ENCODE peak calls at places on chromosomes 4 and X, in seven cellular contexts. N is NCI-H1092; F is astrocyte of the hippocampus; A is ecto neural progenitor cell; M is nephron progenitor cell; E is activated CD8-positive, alpha-beta memory T cell treated with anti-CD3 and anti-CD28 coated beads for 1 hour; Q is stimulated activated CD8-positive, alpha-beta memory T cell treated with anti-CD3 and anti-CD28 coated beads, Interleukin-2, amount 100 ng/mL, for 48 hours. D is an unnamed sample.

GRCh38 chr4:48197643-48198237 is 63.7 kb upstream of the TXK start:
- DNase-seq in Q (no peak), N (no peak), A (no peak), E (no peak), F (no peak), M (no peak), D (no peak)

GRCh38 chrX:101287402-101287801 is 3.7 kb downstream of the TAF7L start:
- DNase-seq in M (no peak), Q (no peak), A (no peak), N (peak), F (peak), E (no peak), D (no peak)

GRCh38 chrX:14923761-14924160 is 50.5 kb downstream of the MOSPD2 start:
- DNase-seq in A (no peak), N (no peak), M (no peak), E (no peak), F (no peak), Q (no peak), D (no peak)

GRCh38 chrX:20267924-20268701 is 1.4 kb upstream of the RPS6KA3 start:
- DNase-seq in F (peak), E (no peak), M (peak), A (peak), N (no peak), Q (no peak), D (peak)

GRCh38 chr4:87882861-87883260 is 50.1 kb downstream of the MEPE start:
- DNase-seq in M (no peak), N (no peak), Q (no peak), F (peak), A (no peak), E (no peak), D (no peak)

GRCh38 chr4:51895158-51895557 is 52.2 kb downstream of the DCUN1D4 start:
- DNase-seq in F (no peak), N (no peak), E (no peak), Q (no peak), A (no peak), M (no peak), D (no peak)

GRCh38 chrX:94400488-94400887 is 726.5 kb downstream of the FAM133A start:
- DNase-seq in M (no peak), F (no peak), N (no peak), E (no peak), Q (no peak), A (no peak), D (peak)

GRCh38 chrX:47030339-47030738 is 47.9 kb upstream of the RGN start:
- DNase-seq in E (no peak), Q (no peak), M (peak), N (peak), F (peak), A (no peak), D (peak)

GRCh38 chrX:19800821-19801220 is 86.6 kb downstream of the SH3KBP1 start:
- DNase-seq in Q (no peak), E (no peak), F (no peak), A (no peak), M (no peak), N (no peak), D (no peak)